ENCODE peak calls at places on chromosomes 5 and 9, in eight cellular contexts. Y is neural crest cell; X is fibroblast of lung; E is endothelial cell; D is CD8-positive, alpha-beta T cell; Q is epithelial cell of esophagus; F is lower leg skin; J is ovary. V is an unnamed sample.
A peak's percentile ranks its signal among the peaks of the same experiment; 100 is the strongest.

GRCh38 chr5:154191467-154192261 is 1.1 kb downstream of the GALNT10 start:
- DNase-seq in Y (no peak), J (no peak), F (no peak), E (no peak), D (peak; percentile 54), X (peak; percentile 58), Q (no peak), V (no peak)

GRCh38 chr5:157253547-157253946 is 12.4 kb upstream of the CYFIP2 start:
- DNase-seq in X (peak; percentile 22), Q (peak; percentile 59), Y (peak; percentile 55), F (no peak), D (no peak), E (peak; percentile 62), J (no peak), V (peak; percentile 42)

GRCh38 chr5:77743181-77743580 is 33.0 kb downstream of the TBCA start:
- DNase-seq in D (no peak), F (no peak), Q (no peak), J (no peak), E (no peak), X (peak; percentile 56), Y (no peak), V (no peak)

GRCh38 chr5:90264930-90265857 is 144.4 kb downstream of the CETN3 start:
- DNase-seq in X (peak; percentile 66), Q (peak; percentile 68), D (peak; percentile 56), F (peak; percentile 23), E (peak; percentile 64), Y (peak; percentile 68), J (peak; percentile 47), V (peak; percentile 78)

GRCh38 chr5:66828551-66829421 is 232.6 kb downstream of the MAST4 start:
- DNase-seq in J (peak; percentile 54), F (peak; percentile 58), E (peak; percentile 65), Y (peak; percentile 30), Q (peak; percentile 89), X (peak; percentile 87), D (peak; percentile 57), V (peak; percentile 47)

GRCh38 chr9:136338511-136338910 is 11.2 kb downstream of the GPSM1 start:
- DNase-seq in X (no peak), D (no peak), Q (no peak), F (no peak), Y (no peak), E (no peak), J (no peak), V (no peak)

GRCh38 chr9:36154213-36154952 is 14.8 kb upstream of the CCIN start:
- DNase-seq in X (peak; percentile 66), J (peak; percentile 55), F (no peak), Y (no peak), Q (peak; percentile 23), E (peak; percentile 26), D (no peak), V (peak; percentile 54)

GRCh38 chr5:65967288-65968066 is 41.1 kb downstream of the ERBIN start:
- DNase-seq in Y (no peak), E (no peak), J (no peak), F (no peak), Q (peak; percentile 53), X (no peak), D (no peak), V (no peak)

GRCh38 chr9:71941060-71941568 is 29.7 kb downstream of the C9orf85 start:
- DNase-seq in Q (peak; percentile 38), Y (no peak), F (no peak), D (no peak), X (peak; percentile 70), E (no peak), J (no peak), V (no peak)

GRCh38 chr9:109956811-109957440 is 176.9 kb downstream of the PALM2AKAP2 start:
- DNase-seq in E (no peak), J (no peak), F (no peak), Y (no peak), Q (no peak), X (peak; percentile 27), D (no peak), V (peak; percentile 41)

GRCh38 chr9:114164191-114164794 is 9.0 kb downstream of the COL27A1 start:
- DNase-seq in Y (no peak), X (no peak), F (no peak), Q (peak; percentile 38), D (no peak), E (no peak), J (no peak), V (no peak)

GRCh38 chr5:168365581-168366081 is 74.2 kb downstream of the WWC1 start:
- DNase-seq in X (peak; percentile 20), Q (peak; percentile 97), D (no peak), F (peak; percentile 59), J (peak; percentile 19), E (peak; percentile 6), Y (no peak), V (no peak)

GRCh38 chr9:134493471-134494272 is 147.9 kb upstream of the COL5A1 start:
- DNase-seq in F (no peak), X (no peak), E (no peak), J (no peak), D (no peak), Q (no peak), Y (no peak), V (no peak)

GRCh38 chr5:179259731-179260323 is 85.4 kb downstream of the ADAMTS2 start:
- DNase-seq in J (no peak), D (no peak), E (no peak), F (no peak), Q (no peak), X (no peak), Y (no peak), V (no peak)

GRCh38 chr9:93955356-93956182 is 414 bp upstream of the BARX1 start:
- DNase-seq in F (no peak), Q (no peak), X (no peak), D (no peak), Y (no peak), E (no peak), J (no peak), V (peak; percentile 74)

GRCh38 chr9:36748322-36748899 is 175.7 kb downstream of the MELK start:
- DNase-seq in Y (peak; percentile 70), F (no peak), X (peak; percentile 33), D (no peak), Q (peak; percentile 68), J (peak; percentile 53), E (peak; percentile 82), V (peak; percentile 58)

GRCh38 chr9:22049411-22049810 is 40.3 kb upstream of the CDKN2B start:
- DNase-seq in J (no peak), F (no peak), D (no peak), Q (peak; percentile 52), X (peak; percentile 75), E (no peak), Y (no peak), V (no peak)

GRCh38 chr5:31864015-31864414 is 225.1 kb downstream of the PDZD2 start:
- DNase-seq in D (no peak), E (no peak), X (no peak), Y (no peak), Q (no peak), F (no peak), J (no peak), V (no peak)

GRCh38 chr9:116208417-116209232 is 55.0 kb downstream of the PAPPA start:
- DNase-seq in F (no peak), Y (no peak), X (peak; percentile 27), E (no peak), J (no peak), Q (peak; percentile 41), D (no peak), V (peak; percentile 25)

GRCh38 chr5:128081111-128081865 is 2.3 kb upstream of the SLC12A2 start:
- DNase-seq in X (peak; percentile 12), D (no peak), J (no peak), E (no peak), Y (no peak), Q (peak; percentile 33), F (no peak), V (no peak)

GRCh38 chr9:129582865-129583264 is 38.0 kb downstream of the C9orf50 start:
- DNase-seq in D (no peak), F (no peak), X (no peak), E (no peak), Q (no peak), Y (no peak), J (no peak), V (no peak)

GRCh38 chr5:98104454-98105188 is 668.8 kb upstream of the RGMB start:
- DNase-seq in E (no peak), D (no peak), X (no peak), Q (no peak), F (no peak), Y (no peak), J (no peak), V (no peak)
- TF ChIP-seq CTCF in E (no peak), D (no peak), X (no peak), Q (no peak), F (no peak), Y (no peak), J (no peak), V (no peak)

GRCh38 chr9:107153336-107153735 is 129.7 kb upstream of the RAD23B start:
- DNase-seq in Q (no peak), D (no peak), Y (no peak), J (no peak), E (no peak), F (no peak), X (peak; percentile 54), V (no peak)
- TF ChIP-seq CTCF in Q (no peak), D (no peak), Y (no peak), J (no peak), E (no peak), F (no peak), X (no peak), V (no peak)

GRCh38 chr5:145680744-145681143 is 154.4 kb downstream of the PRELID2 start:
- DNase-seq in Q (no peak), Y (no peak), X (no peak), J (peak; percentile 13), D (no peak), F (no peak), E (no peak), V (no peak)

GRCh38 chr5:145678255-145678654 is 156.9 kb downstream of the PRELID2 start:
- DNase-seq in F (no peak), Q (no peak), J (no peak), X (no peak), Y (no peak), E (no peak), D (no peak), V (no peak)

GRCh38 chr5:145681216-145681615 is 153.9 kb downstream of the PRELID2 start:
- DNase-seq in E (no peak), X (no peak), Q (no peak), D (no peak), J (no peak), Y (no peak), F (no peak), V (no peak)

GRCh38 chr5:145681686-145682085 is 153.5 kb downstream of the PRELID2 start:
- DNase-seq in Q (peak; percentile 83), E (peak; percentile 61), X (peak; percentile 62), J (no peak), Y (peak; percentile 41), F (peak; percentile 60), D (no peak), V (peak; percentile 89)

DNA sequence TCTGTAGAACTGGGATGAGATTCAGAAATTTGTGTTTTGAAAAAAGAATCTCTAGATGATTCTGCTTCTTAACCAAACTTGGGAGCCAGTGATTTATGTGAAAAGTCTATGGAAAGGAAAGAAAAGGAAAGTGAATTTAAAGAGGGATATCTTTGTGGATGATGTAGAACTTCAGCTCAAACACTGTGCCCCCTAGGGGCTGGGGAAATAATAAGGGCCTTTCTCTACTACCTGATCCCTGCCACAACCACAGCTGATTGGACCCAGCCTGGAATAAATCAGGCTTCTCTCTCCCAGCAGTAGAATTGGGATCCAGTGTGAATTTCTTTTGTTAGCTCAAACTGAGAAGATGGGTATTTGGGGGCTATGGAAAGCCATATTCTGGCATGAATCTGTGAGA is 155.0 kb downstream of the PRELID2 start:
- DNase-seq in X (no peak), F (no peak), E (no peak), J (no peak), D (no peak), Y (no peak), Q (peak; percentile 12), V (peak; percentile 27)
- TF ChIP-seq CTCF in X (no peak), F (no peak), E (no peak), J (no peak), D (no peak), Y (peak; percentile 31), Q (peak; percentile 47), V (peak; percentile 52)

GRCh38 chr9:77290373-77290772 is 113.0 kb downstream of the VPS13A start:
- DNase-seq in D (no peak), Y (no peak), Q (no peak), J (no peak), F (no peak), E (no peak), X (peak; percentile 24), V (no peak)
- TF ChIP-seq CTCF in D (no peak), Y (no peak), Q (no peak), J (no peak), F (no peak), E (no peak), X (no peak), V (no peak)

V was measured in A673.